ENCODE peak calls at places on chromosome 1, in six cellular contexts. Q, O, W, Y, R and X are unnamed samples.

GRCh38 chr1:2529776-2530500 is at the start of gene HES5:
- DNase-seq in Q (no peak), O (no peak), W (peak), Y (no peak), R (peak), X (peak)

GRCh38 chr1:103859721-103860120 is 110.0 kb downstream of the AMY1C start:
- DNase-seq in Q (no peak), O (no peak), W (no peak), Y (no peak), R (no peak), X (peak)

GRCh38 chr1:18840145-18840544 is 19.3 kb downstream of the TAS1R2 start:
- DNase-seq in Q (no peak), O (no peak), W (no peak), Y (no peak), R (no peak), X (no peak)

GRCh38 chr1:67371681-67372080 is 58.5 kb downstream of the SERBP1 start:
- DNase-seq in Q (peak), O (peak), W (no peak), Y (no peak), R (no peak), X (peak)

GRCh38 chr1:47208374-47208850 is 18.6 kb upstream of the PDZK1IP1 start:
- DNase-seq in Q (no peak), O (no peak), W (peak), Y (no peak), R (no peak), X (no peak)

GRCh38 chr1:158060001-158060400 is 66.6 kb downstream of the KIRREL1 start:
- DNase-seq in Q (no peak), O (no peak), W (peak), Y (peak), R (peak), X (no peak)

GRCh38 chr1:224454337-224455055 is 19.9 kb upstream of the WDR26 start:
- DNase-seq in Q (no peak), O (no peak), W (no peak), Y (no peak), R (no peak), X (peak)

GRCh38 chr1:245585252-245585959 is 430.6 kb downstream of the KIF26B start:
- DNase-seq in Q (peak), O (peak), W (no peak), Y (no peak), R (no peak), X (no peak)

GRCh38 chr1:34763142-34763781 is 3.7 kb downstream of the GJB4 start:
- DNase-seq in Q (no peak), O (peak), W (peak), Y (no peak), R (no peak), X (peak)

DNA sequence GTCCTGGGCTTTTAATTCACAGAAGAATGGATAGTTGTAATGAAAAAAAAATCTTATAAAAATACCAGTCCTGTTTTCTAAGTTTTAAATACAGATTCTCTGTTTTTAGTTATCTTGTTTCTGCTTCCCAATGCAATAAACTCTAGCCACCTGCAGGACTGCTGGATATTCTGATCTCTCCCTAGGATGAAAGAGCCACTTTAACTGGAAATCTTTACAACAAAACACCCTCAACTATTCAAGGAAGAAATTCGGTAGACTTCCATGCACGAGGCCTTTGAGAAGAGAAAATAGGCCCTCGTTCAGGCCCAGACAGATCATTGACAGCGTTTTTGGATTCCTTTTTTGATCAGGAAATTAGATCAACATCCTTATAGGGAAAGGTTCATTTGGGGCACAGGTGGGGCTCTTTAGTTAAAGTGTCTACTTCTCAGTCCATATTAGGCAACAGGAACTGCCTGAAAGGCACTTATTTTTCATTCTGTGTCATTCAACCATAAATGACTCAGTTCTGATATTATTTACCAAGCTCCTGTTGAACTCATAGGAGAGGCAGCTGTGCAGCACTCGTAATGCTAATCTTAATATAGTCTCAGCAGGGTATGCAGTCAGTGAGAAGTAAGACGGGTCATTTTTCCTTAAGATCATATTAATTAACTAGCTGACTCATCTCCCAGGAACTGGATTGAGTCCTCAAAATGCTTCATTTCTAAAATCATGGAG is 71.1 kb upstream of the ERRFI1 start:
- DNase-seq in Q (peak), O (peak), W (no peak), Y (no peak), R (no peak), X (peak)
- H3K9ac ChIP-seq in Q (peak), O (peak), W (no peak), Y (no peak), R (no peak), X (no peak)

DNA sequence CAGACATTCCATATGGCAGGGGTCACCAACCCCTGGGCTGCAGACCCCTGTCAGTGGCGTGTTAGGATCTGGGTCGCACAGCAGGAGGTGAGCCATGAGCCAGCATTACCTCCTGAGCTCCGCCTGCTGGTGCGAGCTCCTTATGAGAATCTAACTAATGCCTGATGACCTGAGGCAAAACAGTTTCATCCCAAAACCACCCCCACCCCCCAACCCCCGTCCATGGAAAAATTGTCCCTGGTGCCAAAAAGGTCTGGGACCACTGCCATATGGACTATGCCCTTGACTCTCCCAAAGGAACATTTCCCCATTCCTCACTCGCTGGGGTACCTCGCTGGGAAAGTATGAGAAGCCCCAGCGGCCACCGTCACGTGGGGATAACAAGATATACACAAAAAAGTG is 6.4 kb upstream of the CPT2 start:
- DNase-seq in Q (no peak), O (no peak), W (no peak), Y (no peak), R (no peak), X (no peak)
- H2BK5ac ChIP-seq in Q (no peak), O (no peak), W (no peak), Y (no peak), R (no peak), X (no peak)

GRCh38 chr1:176954242-176954641 is 210.3 kb downstream of the ASTN1 start:
- DNase-seq in Q (no peak), O (no peak), W (no peak), Y (no peak), R (no peak), X (no peak)

GRCh38 chr1:176949033-176949662 is 215.4 kb downstream of the ASTN1 start:
- DNase-seq in Q (peak), O (peak), W (peak), Y (peak), R (peak), X (peak)

GRCh38 chr1:176950736-176951308 is 213.7 kb downstream of the ASTN1 start:
- DNase-seq in Q (no peak), O (no peak), W (peak), Y (no peak), R (no peak), X (no peak)
- H3K14ac ChIP-seq in Q (no peak), O (no peak), W (no peak), Y (no peak), R (no peak), X (no peak)

GRCh38 chr1:200372095-200372884 is 37.5 kb downstream of the ZNF281 start:
- DNase-seq in Q (peak), O (peak), W (no peak), Y (peak), R (no peak), X (peak)

GRCh38 chr1:200376521-200376920 is 33.3 kb downstream of the ZNF281 start:
- DNase-seq in Q (no peak), O (no peak), W (no peak), Y (no peak), R (no peak), X (peak)

GRCh38 chr1:200374569-200375312 is 35.1 kb downstream of the ZNF281 start:
- DNase-seq in Q (no peak), O (peak), W (no peak), Y (no peak), R (no peak), X (no peak)

GRCh38 chr1:200372885-200373181 is 37.0 kb downstream of the ZNF281 start:
- DNase-seq in Q (no peak), O (no peak), W (no peak), Y (no peak), R (no peak), X (no peak)

GRCh38 chr1:200373811-200374231 is 36.0 kb downstream of the ZNF281 start:
- DNase-seq in Q (no peak), O (no peak), W (no peak), Y (no peak), R (peak), X (no peak)
- H3K9ac ChIP-seq in Q (no peak), O (no peak), W (peak), Y (no peak), R (no peak), X (no peak)

GRCh38 chr1:93817819-93818569 is 61.0 kb downstream of the DNTTIP2 start:
- DNase-seq in Q (peak), O (no peak), W (no peak), Y (no peak), R (no peak), X (peak)
- H2BK5ac ChIP-seq in Q (no peak), O (no peak), W (no peak), Y (peak), R (no peak), X (peak)

GRCh38 chr1:109724933-109725332 is 12.9 kb downstream of the GSTM5 start:
- DNase-seq in Q (no peak), O (no peak), W (no peak), Y (no peak), R (no peak), X (no peak)

GRCh38 chr1:109721046-109721445 is 9.0 kb downstream of the GSTM5 start:
- DNase-seq in Q (peak), O (peak), W (no peak), Y (no peak), R (no peak), X (peak)

GRCh38 chr1:109723351-109723750 is 11.3 kb downstream of the GSTM5 start:
- DNase-seq in Q (peak), O (peak), W (no peak), Y (no peak), R (no peak), X (no peak)

GRCh38 chr1:109721971-109722370 is 9.9 kb downstream of the GSTM5 start:
- DNase-seq in Q (no peak), O (no peak), W (no peak), Y (no peak), R (no peak), X (no peak)

GRCh38 chr1:109722920-109723319 is 10.9 kb downstream of the GSTM5 start:
- DNase-seq in Q (no peak), O (no peak), W (no peak), Y (no peak), R (no peak), X (no peak)
- H3K14ac ChIP-seq in Q (no peak), O (no peak), W (no peak), Y (no peak), R (no peak), X (no peak)

GRCh38 chr1:27403065-27403726 is 10.8 kb downstream of the GPR3 start:
- DNase-seq in Q (peak), O (peak), W (peak), Y (no peak), R (no peak), X (peak)
- H3K9ac ChIP-seq in Q (peak), O (no peak), W (no peak), Y (no peak), R (peak), X (no peak)

GRCh38 chr1:57597036-57597435 is 173.2 kb upstream of the DAB1 start:
- DNase-seq in Q (no peak), O (no peak), W (no peak), Y (no peak), R (no peak), X (no peak)

GRCh38 chr1:57599233-57599994 is 175.6 kb upstream of the DAB1 start:
- DNase-seq in Q (peak), O (peak), W (peak), Y (no peak), R (peak), X (peak)

GRCh38 chr1:57605933-57606332 is 182.1 kb upstream of the DAB1 start:
- DNase-seq in Q (no peak), O (no peak), W (peak), Y (no peak), R (no peak), X (no peak)

DNA sequence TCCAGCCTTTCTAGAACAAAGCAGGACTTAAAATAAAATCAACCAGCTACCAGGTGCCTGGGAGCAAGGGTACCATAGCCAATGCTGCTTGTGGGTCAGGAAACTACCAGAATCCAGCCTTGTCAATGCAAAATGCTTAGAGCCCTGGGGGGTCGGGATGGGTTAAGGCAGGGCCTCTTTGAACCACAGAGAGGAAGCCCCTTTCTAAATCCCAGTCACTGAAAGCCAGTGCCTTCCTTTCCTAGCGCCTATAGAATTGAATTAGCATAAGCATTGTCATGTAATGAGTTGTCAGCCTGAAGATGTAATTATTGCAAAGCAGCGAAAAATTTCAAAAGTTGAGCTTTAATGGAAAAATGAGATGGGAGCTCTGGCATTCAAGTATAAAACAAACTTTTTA is 176.6 kb upstream of the DAB1 start:
- DNase-seq in Q (no peak), O (no peak), W (peak), Y (peak), R (no peak), X (no peak)
- H2BK5ac ChIP-seq in Q (no peak), O (no peak), W (no peak), Y (peak), R (no peak), X (no peak)